ENCODE peak calls at places on chromosome 2, in seven cellular contexts. One of them, this sample, is unnamed.

GRCh38 chr2:172639823-172640222 is 83.9 kb downstream of the PDK1 start:
- DNase-seq in IMR-90: peak; percentile 99
- DNase-seq in foreskin keratinocyte: peak; percentile 59
- DNase-seq in SK-N-SH: no peak
- DNase-seq in WTC11: no peak
- DNase-seq in AG04450: peak; percentile 82
- DNase-seq in GM20000: no peak
- DNase-seq in this sample: no peak

GRCh38 chr2:24489942-24490673 is 946 bp upstream of the NCOA1 start:
- DNase-seq in foreskin keratinocyte: peak; percentile 40
- DNase-seq in GM20000: no peak
- DNase-seq in AG04450: no peak
- DNase-seq in WTC11: no peak
- DNase-seq in SK-N-SH: peak; percentile 42
- DNase-seq in IMR-90: peak; percentile 46
- DNase-seq in this sample: no peak

GRCh38 chr2:237718277-237718634 is 80.3 kb upstream of the RBM44 start:
- DNase-seq in IMR-90: no peak
- DNase-seq in AG04450: no peak
- DNase-seq in WTC11: no peak
- DNase-seq in foreskin keratinocyte: no peak
- DNase-seq in SK-N-SH: no peak
- DNase-seq in GM20000: no peak
- DNase-seq in this sample: no peak

GRCh38 chr2:8552264-8552913 is 129.5 kb upstream of the ID2 start:
- DNase-seq in GM20000: peak; percentile 48
- DNase-seq in WTC11: no peak
- DNase-seq in IMR-90: no peak
- DNase-seq in SK-N-SH: no peak
- DNase-seq in foreskin keratinocyte: no peak
- DNase-seq in AG04450: no peak
- DNase-seq in this sample: no peak

GRCh38 chr2:19104503-19104902 is 253.9 kb downstream of the OSR1 start:
- DNase-seq in SK-N-SH: no peak
- DNase-seq in GM20000: no peak
- DNase-seq in WTC11: no peak
- DNase-seq in foreskin keratinocyte: peak; percentile 80
- DNase-seq in AG04450: no peak
- DNase-seq in IMR-90: no peak
- DNase-seq in this sample: no peak

GRCh38 chr2:122886479-122887130 is 1131.2 kb downstream of the TSN start:
- DNase-seq in GM20000: no peak
- DNase-seq in AG04450: no peak
- DNase-seq in WTC11: no peak
- DNase-seq in foreskin keratinocyte: no peak
- DNase-seq in SK-N-SH: no peak
- DNase-seq in IMR-90: no peak
- DNase-seq in this sample: no peak

GRCh38 chr2:49278561-49278960 is 124.2 kb upstream of the FSHR start:
- DNase-seq in foreskin keratinocyte: no peak
- DNase-seq in AG04450: no peak
- DNase-seq in IMR-90: no peak
- DNase-seq in GM20000: no peak
- DNase-seq in SK-N-SH: no peak
- DNase-seq in WTC11: no peak
- DNase-seq in this sample: no peak

GRCh38 chr2:223469270-223470057 is 132.7 kb downstream of the SCG2 start:
- DNase-seq in foreskin keratinocyte: no peak
- DNase-seq in GM20000: no peak
- DNase-seq in AG04450: peak; percentile 18
- DNase-seq in IMR-90: peak; percentile 87
- DNase-seq in SK-N-SH: no peak
- DNase-seq in WTC11: no peak
- DNase-seq in this sample: no peak

GRCh38 chr2:313991-314390 is 26.1 kb upstream of the ALKAL2 start:
- DNase-seq in foreskin keratinocyte: no peak
- DNase-seq in GM20000: no peak
- DNase-seq in IMR-90: no peak
- DNase-seq in AG04450: no peak
- DNase-seq in WTC11: no peak
- DNase-seq in SK-N-SH: no peak
- DNase-seq in this sample: no peak

GRCh38 chr2:64062840-64063239 is 43.6 kb upstream of the VPS54 start:
- DNase-seq in IMR-90: peak; percentile 82
- DNase-seq in AG04450: peak; percentile 30
- DNase-seq in GM20000: no peak
- DNase-seq in foreskin keratinocyte: peak; percentile 51
- DNase-seq in WTC11: no peak
- DNase-seq in SK-N-SH: no peak
- DNase-seq in this sample: no peak

GRCh38 chr2:70656421-70657010 is 102.9 kb upstream of the TGFA start:
- DNase-seq in IMR-90: no peak
- DNase-seq in GM20000: no peak
- DNase-seq in foreskin keratinocyte: no peak
- DNase-seq in AG04450: no peak
- DNase-seq in WTC11: no peak
- DNase-seq in SK-N-SH: no peak
- DNase-seq in this sample: no peak

GRCh38 chr2:223477318-223477717 is 124.8 kb downstream of the SCG2 start:
- DNase-seq in SK-N-SH: no peak
- DNase-seq in WTC11: no peak
- DNase-seq in AG04450: no peak
- DNase-seq in GM20000: no peak
- DNase-seq in IMR-90: no peak
- DNase-seq in foreskin keratinocyte: no peak
- DNase-seq in this sample: no peak

GRCh38 chr2:25615920-25616319 is 57.5 kb downstream of the DTNB start:
- DNase-seq in AG04450: no peak
- DNase-seq in WTC11: no peak
- DNase-seq in IMR-90: no peak
- DNase-seq in SK-N-SH: no peak
- DNase-seq in foreskin keratinocyte: no peak
- DNase-seq in GM20000: no peak
- DNase-seq in this sample: no peak

GRCh38 chr2:128457006-128457604 is 138.4 kb upstream of the HS6ST1 start:
- DNase-seq in SK-N-SH: no peak
- DNase-seq in WTC11: no peak
- DNase-seq in foreskin keratinocyte: no peak
- DNase-seq in AG04450: no peak
- DNase-seq in GM20000: no peak
- DNase-seq in IMR-90: no peak
- DNase-seq in this sample: no peak

DNA sequence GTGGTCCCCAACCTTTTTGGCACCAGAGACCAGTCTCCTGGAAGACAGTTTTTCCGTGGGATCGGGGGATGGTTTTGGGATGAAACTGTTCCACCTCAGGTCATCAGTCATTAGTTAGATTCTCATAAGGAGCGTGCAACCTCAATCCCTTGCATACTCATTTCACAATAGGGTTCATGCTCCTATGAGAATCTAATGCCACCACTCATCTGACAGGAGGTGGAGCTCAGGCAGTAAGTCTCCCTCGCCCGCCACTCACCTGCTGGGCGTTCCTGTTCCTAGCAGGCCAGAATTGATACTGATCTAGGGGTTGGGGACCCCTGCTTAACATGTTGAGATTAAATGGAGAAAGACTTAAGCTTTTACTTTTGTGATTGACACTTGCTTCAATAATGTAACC is 9.9 kb downstream of the NABP1 start:
- DNase-seq in foreskin keratinocyte: no peak
- DNase-seq in IMR-90: no peak
- DNase-seq in SK-N-SH: no peak
- DNase-seq in AG04450: no peak
- DNase-seq in WTC11: no peak
- DNase-seq in GM20000: no peak
- DNase-seq in this sample: no peak
- TF ChIP-seq CTCF in foreskin keratinocyte: no peak
- TF ChIP-seq CTCF in IMR-90: no peak
- TF ChIP-seq CTCF in SK-N-SH: no peak
- TF ChIP-seq CTCF in AG04450: no peak
- TF ChIP-seq CTCF in WTC11: no peak
- TF ChIP-seq CTCF in GM20000: no peak
- TF ChIP-seq CTCF in this sample: no peak

GRCh38 chr2:163736433-163737168 is 793 bp upstream of the FIGN start:
- DNase-seq in WTC11: peak; percentile 80
- DNase-seq in AG04450: no peak
- DNase-seq in SK-N-SH: peak; percentile 83
- DNase-seq in GM20000: peak; percentile 34
- DNase-seq in IMR-90: no peak
- DNase-seq in foreskin keratinocyte: no peak
- DNase-seq in this sample: no peak
- TF ChIP-seq CTCF in WTC11: no peak
- TF ChIP-seq CTCF in AG04450: peak; percentile 45
- TF ChIP-seq CTCF in SK-N-SH: peak; percentile 34
- TF ChIP-seq CTCF in GM20000: no peak
- TF ChIP-seq CTCF in IMR-90: peak; percentile 7
- TF ChIP-seq CTCF in foreskin keratinocyte: peak; percentile 38
- TF ChIP-seq CTCF in this sample: no peak

DNA sequence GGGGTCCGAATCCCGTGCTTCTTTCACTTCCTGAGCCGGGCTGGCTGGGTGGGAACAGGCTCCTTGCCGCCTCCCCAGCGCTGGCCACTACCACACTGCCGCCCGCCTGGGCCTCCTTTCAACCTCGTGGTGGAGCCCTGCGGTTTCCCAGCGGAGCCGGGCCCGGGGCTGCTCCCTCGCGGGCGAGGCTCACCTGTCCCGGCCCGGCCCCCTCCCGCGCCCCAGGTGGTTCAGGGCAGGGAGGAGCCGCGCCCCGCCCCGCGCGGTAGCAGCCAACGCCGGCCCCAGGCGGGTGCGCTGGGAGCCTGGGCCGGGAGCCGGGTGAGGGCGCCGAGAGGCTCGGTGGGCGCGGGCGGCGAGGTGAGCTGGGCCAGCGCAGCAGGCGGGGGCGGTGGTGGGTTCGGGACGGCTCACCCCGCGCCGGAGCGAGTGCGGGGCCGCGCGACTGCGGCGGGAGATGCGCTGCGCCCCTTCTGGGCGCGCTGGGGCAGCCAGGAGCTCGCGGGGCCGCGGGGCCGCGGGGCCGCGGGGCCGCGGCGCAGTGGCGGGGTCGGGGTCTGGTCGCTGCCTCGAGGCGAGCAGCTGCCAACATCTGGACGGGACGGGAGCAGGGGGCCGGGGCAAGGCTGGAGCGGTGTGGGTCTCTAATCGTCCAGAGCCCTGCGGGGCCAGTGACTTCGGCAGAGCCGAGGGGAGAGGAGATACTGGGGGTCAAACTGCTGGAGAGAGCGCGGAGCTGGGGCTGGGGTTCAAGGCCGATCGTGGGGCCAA is at the start of gene LYPD6B:
- DNase-seq in AG04450: no peak
- DNase-seq in SK-N-SH: peak; percentile 87
- DNase-seq in IMR-90: no peak
- DNase-seq in foreskin keratinocyte: no peak
- DNase-seq in WTC11: peak; percentile 73
- DNase-seq in GM20000: peak; percentile 68
- DNase-seq in this sample: no peak
- TF ChIP-seq CTCF in AG04450: no peak
- TF ChIP-seq CTCF in SK-N-SH: peak; percentile 13
- TF ChIP-seq CTCF in IMR-90: no peak
- TF ChIP-seq CTCF in foreskin keratinocyte: no peak
- TF ChIP-seq CTCF in WTC11: no peak
- TF ChIP-seq CTCF in GM20000: no peak
- TF ChIP-seq CTCF in this sample: no peak

GRCh38 chr2:124804014-124804940 is 779.2 kb downstream of the CNTNAP5 start:
- DNase-seq in WTC11: no peak
- DNase-seq in GM20000: peak; percentile 39
- DNase-seq in SK-N-SH: peak; percentile 48
- DNase-seq in IMR-90: peak; percentile 25
- DNase-seq in AG04450: no peak
- DNase-seq in foreskin keratinocyte: no peak
- DNase-seq in this sample: no peak
- TF ChIP-seq CTCF in WTC11: peak; percentile 75
- TF ChIP-seq CTCF in GM20000: peak; percentile 50
- TF ChIP-seq CTCF in SK-N-SH: peak; percentile 59
- TF ChIP-seq CTCF in IMR-90: peak; percentile 47
- TF ChIP-seq CTCF in AG04450: peak; percentile 53
- TF ChIP-seq CTCF in foreskin keratinocyte: peak; percentile 39
- TF ChIP-seq CTCF in this sample: no peak

GRCh38 chr2:33086400-33087015 is 139.8 kb downstream of the LTBP1 start:
- DNase-seq in AG04450: no peak
- DNase-seq in IMR-90: peak; percentile 67
- DNase-seq in SK-N-SH: no peak
- DNase-seq in WTC11: no peak
- DNase-seq in GM20000: no peak
- DNase-seq in foreskin keratinocyte: no peak
- DNase-seq in this sample: no peak
- TF ChIP-seq CTCF in AG04450: no peak
- TF ChIP-seq CTCF in IMR-90: peak; percentile 16
- TF ChIP-seq CTCF in SK-N-SH: peak; percentile 37
- TF ChIP-seq CTCF in WTC11: no peak
- TF ChIP-seq CTCF in GM20000: no peak
- TF ChIP-seq CTCF in foreskin keratinocyte: peak; percentile 55
- TF ChIP-seq CTCF in this sample: no peak

DNA sequence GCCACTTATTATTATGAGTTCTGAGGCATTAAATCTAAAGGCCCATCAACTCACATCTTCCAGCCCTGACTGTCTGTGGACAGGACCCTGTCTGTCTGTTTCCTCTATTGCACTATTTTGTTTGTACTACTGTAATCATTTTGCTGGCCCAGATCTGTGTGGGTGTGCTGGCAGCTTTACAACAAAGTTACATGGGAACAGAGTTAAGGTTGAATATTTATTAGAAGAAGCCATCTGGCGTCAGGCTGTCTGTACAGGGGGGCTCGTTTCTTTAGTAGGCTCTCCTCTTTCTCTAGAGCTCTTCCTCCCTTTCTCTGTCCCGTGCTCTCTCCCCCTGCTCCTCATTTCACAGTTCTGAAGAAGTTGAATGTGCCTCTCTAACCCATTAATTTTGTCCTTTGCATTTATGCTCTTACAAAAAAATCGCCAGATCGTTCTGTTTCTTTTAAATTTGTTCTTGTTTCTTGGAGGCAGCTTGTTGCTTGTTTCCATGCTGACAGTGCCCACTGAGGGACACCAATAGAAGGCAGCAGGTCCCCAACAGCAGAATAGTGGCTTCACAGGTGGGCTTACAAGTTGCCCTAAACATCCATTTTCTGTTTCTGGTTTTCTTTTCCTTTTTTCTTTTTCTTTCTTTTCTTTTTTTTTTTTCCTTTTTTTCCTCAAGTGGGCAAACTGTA is 315.2 kb upstream of the ZEB2 start:
- DNase-seq in GM20000: no peak
- DNase-seq in foreskin keratinocyte: no peak
- DNase-seq in IMR-90: peak; percentile 88
- DNase-seq in AG04450: peak; percentile 59
- DNase-seq in SK-N-SH: no peak
- DNase-seq in WTC11: no peak
- DNase-seq in this sample: no peak
- TF ChIP-seq CTCF in GM20000: no peak
- TF ChIP-seq CTCF in foreskin keratinocyte: no peak
- TF ChIP-seq CTCF in IMR-90: no peak
- TF ChIP-seq CTCF in AG04450: no peak
- TF ChIP-seq CTCF in SK-N-SH: no peak
- TF ChIP-seq CTCF in WTC11: no peak
- TF ChIP-seq CTCF in this sample: no peak

GRCh38 chr2:20443276-20443920 is 3.5 kb upstream of the RHOB start:
- DNase-seq in foreskin keratinocyte: no peak
- DNase-seq in IMR-90: peak; percentile 57
- DNase-seq in WTC11: no peak
- DNase-seq in AG04450: no peak
- DNase-seq in SK-N-SH: peak; percentile 70
- DNase-seq in GM20000: peak; percentile 47
- DNase-seq in this sample: no peak
- TF ChIP-seq CTCF in foreskin keratinocyte: peak; percentile 75
- TF ChIP-seq CTCF in IMR-90: peak; percentile 67
- TF ChIP-seq CTCF in WTC11: no peak
- TF ChIP-seq CTCF in AG04450: peak; percentile 57
- TF ChIP-seq CTCF in SK-N-SH: peak; percentile 91
- TF ChIP-seq CTCF in GM20000: no peak
- TF ChIP-seq CTCF in this sample: peak; percentile 21

GRCh38 chr2:214830794-214831346 is 21.4 kb upstream of the BARD1 start:
- DNase-seq in SK-N-SH: no peak
- DNase-seq in AG04450: no peak
- DNase-seq in IMR-90: peak; percentile 37
- DNase-seq in WTC11: no peak
- DNase-seq in foreskin keratinocyte: no peak
- DNase-seq in GM20000: no peak
- DNase-seq in this sample: no peak
- TF ChIP-seq CTCF in SK-N-SH: peak; percentile 48
- TF ChIP-seq CTCF in AG04450: peak; percentile 54
- TF ChIP-seq CTCF in IMR-90: peak; percentile 51
- TF ChIP-seq CTCF in WTC11: no peak
- TF ChIP-seq CTCF in foreskin keratinocyte: peak; percentile 61
- TF ChIP-seq CTCF in GM20000: peak; percentile 8
- TF ChIP-seq CTCF in this sample: no peak